ENCODE peak calls at places on chromosome 14, in six cellular contexts. W is CD4-positive, CD25-positive, alpha-beta regulatory T cell; L is CD8-positive, alpha-beta memory T cell; N is H9; O is neural progenitor cell; A is CD4-positive, alpha-beta memory T cell. D is an unnamed sample. For H3K4me1 and H3K9me3, the result is how much of the 10 kb centered on the place peaks cover.

GRCh38 chr14:61466249-61466904 is 145.0 kb downstream of the PRKCH start:
- DNase-seq in W (no peak), N (peak), A (no peak), L (no peak), O (peak), D (no peak)

GRCh38 chr14:39431416-39432178 is 636 bp downstream of the FBXO33 start:
- DNase-seq in L (peak), O (peak), N (peak), W (peak), A (peak), D (peak)

GRCh38 chr14:88496414-88496813 is 58.4 kb downstream of the PTPN21 start:
- DNase-seq in W (no peak), N (no peak), A (no peak), L (no peak), O (no peak), D (no peak)

GRCh38 chr14:26394114-26394855 is 203.5 kb downstream of the NOVA1 start:
- DNase-seq in L (no peak), O (peak), A (no peak), W (no peak), N (peak), D (no peak)

GRCh38 chr14:94310248-94310647 is 12.9 kb downstream of the SERPINA6 start:
- DNase-seq in W (no peak), L (no peak), N (no peak), O (no peak), A (no peak), D (no peak)

GRCh38 chr14:93994919-93995682 is 2.0 kb upstream of the CCDC197 start:
- DNase-seq in L (no peak), W (peak), A (no peak), O (no peak), N (no peak), D (no peak)

GRCh38 chr14:23054000-23054811 is 3.1 kb downstream of the CDH24 start:
- DNase-seq in N (peak), W (no peak), O (peak), L (no peak), A (no peak), D (no peak)

GRCh38 chr14:90518941-90519256 is 122.1 kb downstream of the CALM1 start:
- DNase-seq in L (peak), N (peak), O (peak), A (no peak), W (peak), D (peak)

GRCh38 chr14:97584528-97584927 is 787.3 kb downstream of the VRK1 start:
- DNase-seq in W (peak), O (no peak), N (peak), A (no peak), L (no peak), D (no peak)

GRCh38 chr14:71286126-71286525 is 378.9 kb downstream of the PCNX1 start:
- DNase-seq in W (no peak), L (no peak), O (no peak), N (no peak), A (no peak), D (no peak)

GRCh38 chr14:69289811-69290520 is 30.0 kb downstream of the GALNT16 start:
- DNase-seq in L (no peak), W (no peak), N (no peak), A (no peak), O (no peak), D (no peak)

GRCh38 chr14:23910081-23910875 is 43.3 kb upstream of the DHRS4 start:
- DNase-seq in N (peak), O (peak), W (peak), L (no peak), A (no peak), D (no peak)

GRCh38 chr14:104650057-104650980 is 39.1 kb upstream of the INF2 start:
- DNase-seq in A (no peak), W (peak), N (peak), L (peak), O (peak), D (peak)

GRCh38 chr14:94174622-94175402 is 690 bp downstream of the PPP4R4 start:
- DNase-seq in A (no peak), W (no peak), N (peak), L (no peak), O (peak), D (no peak)

GRCh38 chr14:75822522-75823288 is 159.1 kb downstream of the TGFB3 start:
- DNase-seq in A (no peak), L (no peak), O (no peak), N (no peak), W (no peak), D (no peak)

GRCh38 chr14:100389497-100390104 is 66.5 kb downstream of the SLC25A47 start:
- DNase-seq in A (no peak), W (no peak), N (no peak), O (no peak), L (no peak), D (no peak)

GRCh38 chr14:22319526-22320352 is 269.3 kb downstream of the DAD1 start:
- DNase-seq in L (no peak), W (peak), A (peak), O (peak), N (peak), D (peak)

GRCh38 chr14:76995279-76996035 is 33.1 kb downstream of the IRF2BPL start:
- DNase-seq in A (no peak), L (no peak), N (no peak), W (no peak), O (no peak), D (no peak)

GRCh38 chr14:73786942-73787759 is 64.5 kb upstream of the PTGR2 start:
- DNase-seq in N (peak), A (peak), W (peak), O (peak), L (peak), D (peak)

GRCh38 chr14:99564903-99565259 is 39.1 kb downstream of the CCDC85C start:
- DNase-seq in A (no peak), W (no peak), N (no peak), L (no peak), O (no peak), D (no peak)

GRCh38 chr14:37864861-37865718 is 269.7 kb downstream of the TTC6 start:
- DNase-seq in A (no peak), W (no peak), O (no peak), L (no peak), N (no peak), D (no peak)

GRCh38 chr14:29654910-29655590 is 272.6 kb downstream of the PRKD1 start:
- DNase-seq in O (no peak), N (no peak), A (no peak), W (no peak), L (no peak), D (no peak)

GRCh38 chr14:29410581-29410980 is 517.1 kb downstream of the PRKD1 start:
- DNase-seq in L (no peak), N (no peak), A (no peak), W (no peak), O (no peak), D (no peak)

GRCh38 chr14:100213956-100214767 is 24.8 kb upstream of the YY1 start:
- DNase-seq in N (peak), L (peak), W (peak), A (peak), O (peak), D (peak)

GRCh38 chr14:54383811-54384210 is 13.0 kb upstream of the CDKN3 start:
- DNase-seq in O (no peak), A (no peak), L (no peak), W (no peak), N (no peak), D (no peak)

GRCh38 chr14:20331048-20331613 is 1.9 kb downstream of the CCNB1IP1 start:
- DNase-seq in W (no peak), O (no peak), L (no peak), N (no peak), A (no peak), D (no peak)
- H3K4me1 ChIP-seq in W (under half), O (under half), L (under half), N (under half), A (under half), D (under half)

DNA sequence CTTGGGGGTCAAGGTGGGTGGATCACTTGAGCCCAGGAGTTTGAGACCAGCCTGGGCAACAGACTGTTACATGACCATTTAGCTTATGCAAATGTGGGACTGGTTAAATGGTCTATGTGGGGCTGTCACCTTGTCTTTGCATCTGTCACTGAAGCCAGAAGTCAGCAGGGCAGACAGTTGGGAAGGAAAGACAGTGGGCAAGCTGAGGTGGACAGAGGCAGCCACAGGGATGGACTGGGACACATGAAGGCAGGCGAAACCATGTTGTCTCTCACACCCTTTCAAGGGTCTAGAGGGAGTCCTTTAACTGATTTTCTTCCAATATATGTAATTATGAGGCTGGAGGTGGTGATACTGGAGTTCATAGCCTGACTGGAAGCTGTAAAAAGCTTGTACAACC is 426.4 kb downstream of the TMEM121 start:
- DNase-seq in W (no peak), O (no peak), N (no peak), L (no peak), A (no peak), D (no peak)
- H3K9me3 ChIP-seq in W (under half), O (under half), N (half or more), L (under half), A (under half), D (under half)

DNA sequence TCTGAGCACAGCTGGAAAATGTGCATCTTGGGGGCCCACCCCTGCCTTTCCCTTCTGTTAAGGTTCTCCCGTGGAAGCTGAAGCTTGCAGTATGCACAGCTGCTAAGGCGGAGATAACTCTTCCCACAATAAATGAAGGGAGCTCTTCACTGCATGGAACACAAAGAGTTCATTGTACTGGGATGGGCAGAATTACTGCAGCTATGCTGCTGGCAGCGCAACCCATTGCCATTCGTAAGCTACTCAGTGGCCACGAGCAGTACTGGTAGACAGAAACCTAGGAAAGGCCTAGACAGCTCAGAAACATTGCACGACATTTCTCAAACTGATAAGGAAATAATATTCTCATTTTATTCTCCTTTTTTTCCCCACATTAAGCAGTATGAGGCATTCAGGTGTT is 310.2 kb downstream of the MDGA2 start:
- DNase-seq in N (no peak), W (no peak), A (no peak), O (peak), L (no peak), D (no peak)
- H3K27ac ChIP-seq in N (no peak), W (no peak), A (no peak), O (peak), L (no peak), D (no peak)

GRCh38 chr14:103070263-103070885 is 13.0 kb upstream of the CDC42BPB start:
- DNase-seq in N (no peak), W (no peak), A (no peak), O (no peak), L (no peak), D (no peak)
- H3K4me1 ChIP-seq in N (under half), W (under half), A (under half), O (under half), L (under half), D (under half)

DNA sequence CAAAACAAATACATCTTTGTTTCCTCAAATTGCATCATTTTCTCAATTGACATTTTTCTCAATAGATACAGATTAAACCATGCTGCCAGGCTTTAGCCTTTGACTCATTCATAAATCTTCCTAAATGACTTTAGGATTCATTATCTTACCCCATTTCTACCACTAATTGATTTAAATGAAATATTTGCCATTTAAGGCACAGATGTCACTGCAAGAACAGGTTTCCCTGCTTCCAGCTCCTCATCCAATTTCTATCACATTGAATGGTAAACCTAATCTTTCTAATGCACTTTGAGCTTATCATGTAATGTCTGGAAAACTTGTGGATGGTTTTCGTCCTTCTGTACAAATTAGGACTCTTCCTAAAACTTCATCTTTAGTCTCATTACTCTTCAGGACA is 298.7 kb downstream of the RPL10L start:
- DNase-seq in L (no peak), O (no peak), N (no peak), A (no peak), W (no peak), D (no peak)
- H3K9me3 ChIP-seq in L (under half), O (under half), N (under half), A (under half), W (under half), D (under half)